ENCODE peak calls at places on chromosome 4, in ten cellular contexts. G, T, J, P, Y, L, V, H, Z and Q are unnamed samples.

GRCh38 chr4:129453524-129453923 is 357.6 kb downstream of the C4orf33 start:
- DNase-seq in V (no peak), Z (no peak), T (no peak), H (no peak), P (no peak), G (no peak), L (no peak), Y (no peak), J (no peak), Q (no peak)

GRCh38 chr4:186910385-186910784 is 186.7 kb upstream of the FAT1 start:
- DNase-seq in T (no peak), Y (no peak), H (no peak), J (no peak), L (no peak), V (no peak), Z (no peak), G (no peak), P (no peak), Q (no peak)

GRCh38 chr4:30719363-30720020 is 677 bp upstream of the PCDH7 start:
- DNase-seq in J (peak; percentile 71), H (peak; percentile 62), P (no peak), Z (peak; percentile 52), G (no peak), T (peak; percentile 90), L (peak; percentile 4), V (no peak), Y (no peak), Q (no peak)

GRCh38 chr4:168633071-168633470 is 136.2 kb downstream of the PALLD start:
- DNase-seq in V (no peak), P (no peak), H (no peak), T (peak; percentile 27), Z (no peak), L (no peak), Y (no peak), G (no peak), J (no peak), Q (no peak)

GRCh38 chr4:11729548-11729947 is 300.9 kb upstream of the HS3ST1 start:
- DNase-seq in Y (no peak), J (no peak), Z (peak; percentile 59), V (no peak), L (no peak), T (no peak), P (no peak), G (no peak), H (no peak), Q (no peak)

GRCh38 chr4:54929459-54929858 is 195.9 kb downstream of the KDR start:
- DNase-seq in J (no peak), L (no peak), V (no peak), T (no peak), Y (no peak), Z (no peak), G (no peak), H (no peak), P (no peak), Q (no peak)

GRCh38 chr4:129682586-129682985 is 586.6 kb downstream of the C4orf33 start:
- DNase-seq in Z (no peak), P (no peak), V (no peak), G (no peak), L (no peak), Y (no peak), H (no peak), T (no peak), J (no peak), Q (no peak)

GRCh38 chr4:186149872-186150271 is 41.5 kb upstream of the CYP4V2 start:
- DNase-seq in Z (peak; percentile 42), P (peak; percentile 28), L (peak; percentile 30), G (no peak), J (no peak), V (no peak), T (peak; percentile 74), H (peak; percentile 53), Y (peak; percentile 31), Q (no peak)

GRCh38 chr4:4776335-4776734 is 83.1 kb upstream of the MSX1 start:
- DNase-seq in Z (no peak), V (no peak), H (no peak), Y (no peak), T (no peak), J (no peak), L (no peak), P (no peak), G (no peak), Q (no peak)

GRCh38 chr4:114758066-114758465 is 159.5 kb downstream of the UGT8 start:
- DNase-seq in T (no peak), P (no peak), Y (no peak), Z (no peak), G (no peak), J (no peak), L (no peak), V (no peak), H (no peak), Q (no peak)

GRCh38 chr4:236028-236427 is 69.2 kb downstream of the ZNF732 start:
- DNase-seq in P (no peak), J (no peak), T (no peak), H (no peak), Y (no peak), L (no peak), Z (peak; percentile 5), G (no peak), V (no peak), Q (no peak)

GRCh38 chr4:109574443-109574850 is 14.4 kb downstream of the MCUB start:
- DNase-seq in T (peak; percentile 57), H (no peak), Z (peak; percentile 6), Y (no peak), J (no peak), L (no peak), V (no peak), P (no peak), G (no peak), Q (no peak)

GRCh38 chr4:105541420-105541819 is 11.0 kb upstream of the ARHGEF38 start:
- DNase-seq in L (no peak), G (no peak), Z (no peak), P (no peak), T (no peak), H (no peak), V (no peak), Y (peak; percentile 9), J (no peak), Q (no peak)

DNA sequence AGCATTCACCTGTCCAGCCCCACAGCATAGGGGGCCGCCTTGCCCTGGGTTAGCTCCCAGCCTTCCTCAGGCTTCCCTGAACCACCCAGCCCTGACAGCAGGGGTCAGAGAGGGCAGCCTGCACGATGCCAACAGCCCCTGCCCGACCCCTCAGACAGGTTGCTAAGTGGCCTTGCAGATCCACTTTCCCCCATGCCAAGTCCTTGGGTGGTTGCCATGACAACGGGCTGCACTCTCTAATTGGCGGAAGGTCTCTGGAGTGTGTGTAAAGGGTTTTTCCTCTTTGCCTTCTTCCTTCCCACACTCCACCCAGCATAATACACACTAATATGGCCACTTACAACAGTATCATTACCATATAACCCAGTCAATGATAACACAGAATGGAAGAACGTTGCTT is 99.6 kb upstream of the AFAP1 start:
- DNase-seq in G (no peak), Z (no peak), J (no peak), Y (peak; percentile 24), L (peak; percentile 13), P (no peak), T (peak; percentile 57), H (peak; percentile 69), V (no peak), Q (no peak)
- TF ChIP-seq CTCF in G (no peak), Z (no peak), J (no peak), Y (no peak), L (no peak), P (no peak), T (no peak), H (no peak), V (no peak), Q (no peak)

GRCh38 chr4:151730003-151730559 is 30.7 kb downstream of the GATB start:
- DNase-seq in V (no peak), T (no peak), H (peak; percentile 22), P (no peak), J (peak; percentile 46), G (no peak), L (no peak), Y (no peak), Z (peak; percentile 77), Q (no peak)
- TF ChIP-seq CTCF in V (no peak), T (no peak), H (no peak), P (no peak), J (no peak), G (no peak), L (no peak), Y (no peak), Z (no peak), Q (no peak)

DNA sequence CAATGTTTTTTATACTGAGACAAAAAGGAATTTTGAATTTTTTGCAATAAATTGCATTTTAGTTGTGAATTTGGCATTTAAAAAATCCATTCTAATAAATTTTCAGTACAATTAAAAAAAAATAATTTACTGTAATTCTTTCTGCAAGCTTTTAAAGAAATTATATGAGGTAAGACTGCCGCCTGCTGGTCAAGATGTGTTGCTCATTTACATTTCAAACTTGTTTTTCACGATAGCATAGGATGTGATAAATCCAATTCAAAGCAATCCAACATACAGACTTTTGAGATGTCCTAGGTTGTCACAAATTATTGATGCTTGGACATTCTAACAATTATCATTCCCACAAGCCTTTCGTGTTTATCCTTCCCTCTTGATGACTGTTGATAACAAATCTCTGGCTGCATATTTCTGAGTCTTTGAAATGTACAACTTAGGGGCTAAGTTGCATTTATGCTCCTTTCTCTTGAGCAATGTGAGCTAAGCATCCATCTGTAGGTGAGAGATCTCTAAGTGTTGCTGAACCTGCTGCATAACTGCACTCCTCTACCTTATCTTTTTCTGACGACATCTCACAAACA is 21.7 kb upstream of the MFAP3L start:
- DNase-seq in H (peak; percentile 59), Z (peak; percentile 73), J (peak; percentile 52), T (peak; percentile 75), Y (peak; percentile 68), V (peak; percentile 30), L (peak; percentile 77), P (peak; percentile 26), G (peak; percentile 31), Q (no peak)
- TF ChIP-seq CTCF in H (peak; percentile 81), Z (peak; percentile 69), J (peak; percentile 73), T (peak; percentile 82), Y (peak; percentile 69), V (peak; percentile 79), L (no peak), P (peak; percentile 79), G (peak; percentile 79), Q (no peak)

GRCh38 chr4:2441393-2442174 is 22.8 kb downstream of the CFAP99 start:
- DNase-seq in V (no peak), H (peak; percentile 74), G (peak; percentile 59), T (peak; percentile 88), J (peak; percentile 95), P (no peak), Z (peak; percentile 66), Y (peak; percentile 92), L (peak; percentile 94), Q (no peak)
- TF ChIP-seq CTCF in V (no peak), H (peak; percentile 71), G (peak; percentile 76), T (peak; percentile 98), J (peak; percentile 73), P (peak; percentile 25), Z (peak; percentile 82), Y (peak; percentile 98), L (peak; percentile 98), Q (no peak)

GRCh38 chr4:20418865-20419451 is 167.3 kb downstream of the SLIT2 start:
- DNase-seq in H (no peak), Z (peak; percentile 82), L (peak; percentile 8), G (no peak), V (no peak), J (no peak), P (no peak), T (peak; percentile 75), Y (peak; percentile 70), Q (no peak)
- TF ChIP-seq CTCF in H (peak; percentile 39), Z (peak; percentile 56), L (peak; percentile 54), G (peak; percentile 44), V (peak; percentile 21), J (peak; percentile 18), P (peak; percentile 55), T (peak; percentile 69), Y (peak; percentile 46), Q (no peak)